ENCODE peak calls at places on chromosomes 12 and 14, in five cellular contexts. X is stimulated activated CD4-positive, alpha-beta T cell treated with anti-CD3 and anti-CD28 coated beads, Interleukin-1b, Interleukin-23, amount 100 ng/mL, for 24 hours; W is NCI-H1436 treated with DMSO at 0.1 percent for 48 hours; E is endothelial cell; L is IMR-90. P is an unnamed sample.
A peak's percentile ranks its signal among the peaks of the same experiment; 100 is the strongest.

GRCh38 chr12:109393437-109394345 is 46.0 kb downstream of the MYO1H start:
- DNase-seq in E (peak; percentile 40), W (no peak), L (peak; percentile 53), X (no peak), P (peak; percentile 25)

GRCh38 chr14:54935958-54936357 is 33.3 kb upstream of the GCH1 start:
- DNase-seq in X (no peak), E (no peak), W (no peak), L (peak; percentile 38), P (no peak)

GRCh38 chr12:107377596-107378385 is 284.4 kb upstream of the CRY1 start:
- DNase-seq in L (no peak), X (no peak), E (no peak), W (no peak), P (no peak)

GRCh38 chr14:29317423-29317822 is 550.8 kb downstream of the FOXG1 start:
- DNase-seq in W (no peak), X (no peak), E (no peak), L (no peak), P (no peak)

GRCh38 chr14:24710403-24711063 is 76.5 kb upstream of the GZMB start:
- DNase-seq in E (peak; percentile 60), W (no peak), L (peak; percentile 59), X (peak; percentile 24), P (peak; percentile 22)

GRCh38 chr12:101280006-101280505 is at the start of gene UTP20:
- DNase-seq in E (peak; percentile 93), X (peak; percentile 86), L (peak; percentile 82), W (no peak), P (peak; percentile 74)

GRCh38 chr14:54338696-54339317 is 58.0 kb upstream of the CDKN3 start:
- DNase-seq in X (no peak), L (peak; percentile 57), E (peak; percentile 37), W (no peak), P (no peak)

GRCh38 chr12:7122876-7123769 is 5.6 kb downstream of the RBP5 start:
- DNase-seq in X (no peak), L (no peak), W (no peak), E (no peak), P (no peak)

GRCh38 chr14:94051779-94052178 is 25.6 kb downstream of the OTUB2 start:
- DNase-seq in W (no peak), L (no peak), X (no peak), E (no peak), P (no peak)

GRCh38 chr14:62209287-62209899 is 447.2 kb downstream of the SNAPC1 start:
- DNase-seq in E (no peak), L (peak; percentile 89), X (no peak), W (no peak), P (peak; percentile 46)

GRCh38 chr12:31710021-31710818 is 18.6 kb downstream of the AMN1 start:
- DNase-seq in L (no peak), W (no peak), X (no peak), E (no peak), P (no peak)

GRCh38 chr12:88299567-88300101 is 157.5 kb downstream of the TMTC3 start:
- DNase-seq in L (peak; percentile 98), E (no peak), W (no peak), X (peak; percentile 36), P (peak; percentile 92)

GRCh38 chr12:18340186-18340585 is 78.9 kb downstream of the PIK3C2G start:
- DNase-seq in L (no peak), W (no peak), E (no peak), X (no peak), P (no peak)

GRCh38 chr12:32102234-32102633 is 4.4 kb upstream of the BICD1 start:
- DNase-seq in L (no peak), X (no peak), E (no peak), W (no peak), P (no peak)

GRCh38 chr14:105092124-105092911 is 27.1 kb upstream of the GPR132 start:
- DNase-seq in L (no peak), W (no peak), E (no peak), X (no peak), P (no peak)

GRCh38 chr14:31449136-31449535 is 8.2 kb downstream of the DTD2 start:
- DNase-seq in X (no peak), L (no peak), E (no peak), W (no peak), P (no peak)

GRCh38 chr12:24600996-24601395 is 347.9 kb downstream of the BCAT1 start:
- DNase-seq in X (no peak), E (no peak), L (peak; percentile 92), W (no peak), P (peak; percentile 44)

GRCh38 chr14:61780125-61780524 is 17.9 kb downstream of the SNAPC1 start:
- DNase-seq in E (no peak), W (no peak), L (no peak), X (no peak), P (no peak)

GRCh38 chr12:75760481-75761324 is 249.3 kb upstream of the KRR1 start:
- DNase-seq in W (no peak), X (no peak), E (no peak), L (no peak), P (no peak)

GRCh38 chr12:42643881-42644579 is 54.5 kb upstream of the PRICKLE1 start:
- DNase-seq in X (no peak), L (no peak), E (no peak), W (no peak), P (no peak)

GRCh38 chr14:51369814-51370213 is 129.8 kb downstream of the TMX1 start:
- DNase-seq in E (peak; percentile 5), W (no peak), X (peak; percentile 2), L (no peak), P (no peak)

GRCh38 chr12:61629702-61630101 is 630.5 kb upstream of the USP15 start:
- DNase-seq in W (no peak), X (no peak), E (no peak), L (no peak), P (no peak)

GRCh38 chr14:100586520-100587247 is 533 bp downstream of the BEGAIN start:
- DNase-seq in W (no peak), L (no peak), X (peak; percentile 38), E (peak; percentile 39), P (no peak)

GRCh38 chr14:85527006-85527405 is 2.9 kb upstream of the FLRT2 start:
- DNase-seq in L (peak; percentile 71), X (no peak), W (no peak), E (no peak), P (no peak)

GRCh38 chr12:80681287-80681686 is 26.1 kb upstream of the MYF6 start:
- DNase-seq in W (no peak), X (no peak), E (no peak), L (no peak), P (no peak)

GRCh38 chr12:67759829-67760228 is 111.3 kb downstream of the DYRK2 start:
- DNase-seq in X (peak; percentile 13), W (no peak), E (no peak), L (no peak), P (no peak)

GRCh38 chr14:56555921-56556570 is 23.6 kb upstream of the TMEM260 start:
- DNase-seq in E (no peak), L (peak; percentile 43), W (peak; percentile 32), X (no peak), P (no peak)

GRCh38 chr14:101955695-101956161 is 8.6 kb upstream of the DYNC1H1 start:
- DNase-seq in X (no peak), W (no peak), L (no peak), E (no peak), P (no peak)

GRCh38 chr14:23640524-23641141 is 4.5 kb downstream of the DHRS2 start:
- DNase-seq in E (no peak), L (peak; percentile 49), W (no peak), X (no peak), P (peak; percentile 84)

P was measured in GM04504.